ENCODE peak calls at places on chromosomes 13 and 19, in four cellular contexts. Y, O, J and A are unnamed samples.

GRCh38 chr13:82634946-82635345 is 1247.3 kb downstream of the SLITRK1 start:
- DNase-seq in J (no peak), Y (peak; percentile 16), O (no peak), A (no peak)

GRCh38 chr19:4057913-4058695 is 8.6 kb downstream of the ZBTB7A start:
- DNase-seq in O (no peak), J (peak; percentile 71), Y (peak; percentile 85), A (no peak)

GRCh38 chr19:45492627-45493470 is 4.0 kb downstream of the RTN2 start:
- DNase-seq in J (no peak), Y (peak; percentile 80), O (no peak), A (no peak)

GRCh38 chr13:83215627-83216026 is 666.6 kb downstream of the SLITRK1 start:
- DNase-seq in J (no peak), O (no peak), Y (peak; percentile 81), A (no peak)

GRCh38 chr13:51844862-51845573 is at the start of gene TMEM272:
- DNase-seq in J (peak; percentile 38), O (peak; percentile 36), Y (peak; percentile 11), A (peak; percentile 41)

GRCh38 chr13:107518292-107518691 is 697.0 kb downstream of the LIG4 start:
- DNase-seq in O (no peak), J (no peak), Y (peak; percentile 48), A (no peak)

GRCh38 chr13:90105881-90106496 is 1241.5 kb upstream of the MIR17HG start:
- DNase-seq in Y (no peak), J (no peak), O (no peak), A (no peak)

GRCh38 chr19:19613456-19613855 is 5.0 kb downstream of the PBX4 start:
- DNase-seq in O (no peak), Y (no peak), J (no peak), A (no peak)

GRCh38 chr13:42275098-42275471 is 3.1 kb downstream of the AKAP11 start:
- DNase-seq in O (no peak), Y (no peak), J (no peak), A (no peak)

GRCh38 chr13:97448503-97449251 is 14.7 kb downstream of the RAP2A start:
- DNase-seq in Y (no peak), J (no peak), O (no peak), A (no peak)

GRCh38 chr13:99384468-99384867 is 77.3 kb upstream of the GPR183 start:
- DNase-seq in O (peak; percentile 46), J (no peak), Y (no peak), A (peak; percentile 36)

GRCh38 chr19:12623361-12624031 is 12.8 kb downstream of the ZNF791 start:
- DNase-seq in J (no peak), O (no peak), Y (peak; percentile 47), A (no peak)

GRCh38 chr19:48568345-48568886 is 16.4 kb downstream of the SULT2B1 start:
- DNase-seq in J (no peak), Y (peak; percentile 88), O (no peak), A (no peak)

GRCh38 chr19:58326501-58326913 is 287 bp upstream of the ZSCAN22 start:
- DNase-seq in Y (no peak), J (no peak), O (no peak), A (no peak)

GRCh38 chr19:3879656-3880055 is 829 bp upstream of the ATCAY start:
- DNase-seq in J (no peak), Y (no peak), O (no peak), A (no peak)

GRCh38 chr13:46341112-46341711 is 45.8 kb downstream of the RUBCNL start:
- DNase-seq in O (no peak), J (no peak), Y (peak; percentile 50), A (no peak)

GRCh38 chr13:44906758-44907157 is 82.5 kb downstream of the NUFIP1 start:
- DNase-seq in J (no peak), Y (peak; percentile 71), O (no peak), A (no peak)

GRCh38 chr13:83620535-83621220 is 261.6 kb downstream of the SLITRK1 start:
- DNase-seq in O (no peak), J (no peak), Y (peak; percentile 19), A (no peak)

GRCh38 chr13:50678464-50679162 is 164.9 kb downstream of the DLEU7 start:
- DNase-seq in O (no peak), Y (peak; percentile 60), J (no peak), A (no peak)

GRCh38 chr19:35555301-35556005 is 8.0 kb downstream of the ATP4A start:
- DNase-seq in J (no peak), O (no peak), Y (peak; percentile 35), A (no peak)

GRCh38 chr19:32674959-32675719 is at the start of gene ANKRD27:
- DNase-seq in Y (peak; percentile 96), O (peak; percentile 94), J (peak; percentile 97), A (peak; percentile 98)

GRCh38 chr13:47066261-47066660 is 169.4 kb upstream of the HTR2A start:
- DNase-seq in J (no peak), O (no peak), Y (peak; percentile 9), A (no peak)

GRCh38 chr19:47729468-47729798 is 15.9 kb upstream of the NOP53 start:
- DNase-seq in Y (peak; percentile 85), J (no peak), O (no peak), A (no peak)

GRCh38 chr13:112442483-112443090 is 66.4 kb downstream of the SPACA7 start:
- DNase-seq in J (no peak), Y (peak; percentile 5), O (no peak), A (no peak)

GRCh38 chr13:85095887-85096286 is 703.3 kb downstream of the SLITRK6 start:
- DNase-seq in O (no peak), J (no peak), Y (no peak), A (no peak)

GRCh38 chr19:44260695-44261446 is 1.2 kb downstream of the ZNF233 start:
- DNase-seq in Y (no peak), O (no peak), J (no peak), A (no peak)

GRCh38 chr19:44258139-44258538 is 1.5 kb upstream of the ZNF233 start:
- DNase-seq in J (no peak), O (no peak), Y (no peak), A (no peak)

GRCh38 chr19:44260343-44260681 is 626 bp downstream of the ZNF233 start:
- DNase-seq in O (no peak), J (no peak), Y (no peak), A (no peak)

GRCh38 chr19:44255705-44256411 is 3.8 kb upstream of the ZNF233 start:
- DNase-seq in Y (no peak), J (no peak), O (no peak), A (no peak)

GRCh38 chr19:44258835-44259413 is 762 bp upstream of the ZNF233 start:
- DNase-seq in Y (no peak), O (no peak), J (no peak), A (no peak)
- H3K9me3 ChIP-seq in Y (peaks cover 21% of the 10 kb centered on the region), O (peaks cover 89% of the 10 kb centered on the region), J (peaks cover 25% of the 10 kb centered on the region), A (peaks cover 16% of the 10 kb centered on the region)

DNA sequence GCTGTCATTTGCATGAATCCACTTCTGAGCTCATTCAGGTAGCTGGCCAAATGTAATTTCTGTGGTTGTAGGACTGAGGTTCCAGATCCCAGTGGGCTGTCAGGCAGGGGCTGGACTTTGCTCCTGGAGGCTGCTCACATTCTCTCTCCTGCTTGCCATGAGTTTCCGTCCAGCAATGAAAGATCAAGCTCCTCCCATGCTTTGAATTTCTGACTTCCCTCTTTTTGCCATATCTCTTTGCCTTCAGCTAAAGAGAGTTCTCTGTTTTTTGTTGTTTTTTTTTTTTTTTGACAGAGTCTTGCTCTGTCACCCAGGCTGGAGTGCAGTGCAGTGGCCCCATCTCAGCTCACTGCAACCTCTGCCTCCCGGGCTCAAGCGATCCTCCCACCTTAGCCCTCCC is 76.9 kb downstream of the ING1 start:
- DNase-seq in O (no peak), Y (no peak), J (no peak), A (no peak)
- H3K9me3 ChIP-seq in O (peaks cover 39% of the 10 kb centered on the region), Y (peaks cover 25% of the 10 kb centered on the region), J (no peaks in the 10 kb centered on the region), A (peaks cover 2% of the 10 kb centered on the region)

DNA sequence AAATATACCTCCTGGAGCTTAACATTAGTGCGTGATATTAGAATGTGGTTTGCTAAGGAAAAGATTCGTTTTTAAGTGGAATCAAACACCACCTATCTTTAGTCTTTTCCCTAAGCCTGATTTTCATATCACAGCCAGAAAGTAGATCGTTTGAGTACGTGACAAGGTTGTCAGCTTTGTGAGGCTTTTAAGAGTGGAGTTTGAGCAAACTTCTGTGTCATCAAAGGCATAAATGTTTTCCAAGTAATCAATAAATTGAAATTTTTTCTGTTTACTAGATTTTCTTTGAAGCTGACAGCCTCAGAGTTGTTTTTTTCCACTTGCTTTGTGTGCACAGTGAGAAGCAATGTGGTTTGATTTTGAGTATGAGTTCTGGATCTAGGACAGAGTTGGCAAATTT is 6.5 kb upstream of the ZNF331 start:
- DNase-seq in J (no peak), O (no peak), Y (no peak), A (no peak)
- H3K9me3 ChIP-seq in J (no peaks in the 10 kb centered on the region), O (no peaks in the 10 kb centered on the region), Y (no peaks in the 10 kb centered on the region), A (no peaks in the 10 kb centered on the region)

GRCh38 chr19:56748443-56748842 is 76.9 kb upstream of the ZNF835 start:
- DNase-seq in O (no peak), J (no peak), Y (no peak), A (no peak)
- H3K9me3 ChIP-seq in O (peaks cover 18% of the 10 kb centered on the region), J (peaks cover 4% of the 10 kb centered on the region), Y (peaks cover 28% of the 10 kb centered on the region), A (no peaks in the 10 kb centered on the region)

DNA sequence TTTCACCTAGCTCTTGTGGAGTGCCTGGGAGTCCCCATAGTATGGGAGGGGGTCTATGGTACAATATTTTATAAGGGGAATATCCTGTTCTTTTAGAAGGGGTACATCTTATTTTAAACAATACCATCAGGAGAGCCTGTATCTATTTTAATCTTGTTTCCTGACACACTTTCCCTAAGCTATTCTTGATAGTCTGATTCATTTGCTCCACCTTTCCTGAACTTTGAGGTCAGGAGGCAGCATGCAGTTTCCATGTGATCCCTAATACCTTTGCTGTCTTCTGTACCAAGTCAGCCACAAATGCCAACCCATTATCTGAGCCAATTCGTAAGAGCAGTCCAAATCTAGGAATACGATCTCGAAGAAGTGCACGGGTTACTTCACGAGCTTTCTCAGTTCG is 86.2 kb downstream of the SLC25A15 start:
- DNase-seq in O (no peak), J (no peak), Y (no peak), A (no peak)
- H3K9me3 ChIP-seq in O (peaks cover 64% of the 10 kb centered on the region), J (peaks cover 32% of the 10 kb centered on the region), Y (peaks cover 33% of the 10 kb centered on the region), A (peaks cover 5% of the 10 kb centered on the region)

DNA sequence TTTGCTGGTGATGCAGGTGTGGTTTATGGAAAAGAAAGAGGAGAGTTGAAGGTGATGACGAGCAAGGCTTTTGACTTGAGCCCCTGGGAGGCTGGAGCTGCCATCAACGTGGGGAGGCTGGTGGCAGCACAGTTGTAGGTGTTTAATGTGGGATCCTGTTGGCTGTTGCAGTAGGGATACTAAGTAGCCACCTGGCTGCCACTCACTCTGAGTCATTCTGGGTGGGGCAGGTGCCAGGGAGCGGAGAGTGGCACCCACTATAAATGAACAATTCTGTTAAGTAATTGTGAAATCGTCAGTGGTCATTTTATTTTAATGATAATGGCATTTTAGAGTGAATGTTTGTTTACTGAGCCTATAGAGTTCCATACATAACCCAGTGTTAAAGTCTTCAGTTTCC is 9.8 kb downstream of the ZNF317 start:
- DNase-seq in Y (no peak), O (no peak), J (no peak), A (no peak)
- H3K9me3 ChIP-seq in Y (peaks cover 49% of the 10 kb centered on the region), O (peaks cover 7% of the 10 kb centered on the region), J (peaks cover 3% of the 10 kb centered on the region), A (no peaks in the 10 kb centered on the region)

GRCh38 chr13:95411641-95412040 is 110.4 kb upstream of the ABCC4 start:
- DNase-seq in Y (no peak), J (no peak), O (no peak), A (no peak)
- H3K9me3 ChIP-seq in Y (no peaks in the 10 kb centered on the region), J (no peaks in the 10 kb centered on the region), O (no peaks in the 10 kb centered on the region), A (no peaks in the 10 kb centered on the region)